ENCODE peak calls at places on chromosomes 4 and X, in seven cellular contexts. One of them, this sample, is unnamed.
A peak's percentile ranks its signal among the peaks of the same experiment; 100 is the strongest.

GRCh38 chr4:149113804-149114430 is 671.7 kb upstream of the NR3C2 start:
- DNase-seq in RPMI7951: peak; percentile 14
- DNase-seq in fibroblast of pulmonary artery: peak; percentile 58
- DNase-seq in hippocampal formation: no peak
- DNase-seq in K562: no peak
- DNase-seq in stimulated activated CD4-positive, alpha-beta T cell treated with anti-CD3 and anti-CD28 coated beads, Interleukin-1b, Interleukin-23, amount 100 ng/mL, for 1 hour: no peak
- DNase-seq in GM12865: no peak
- DNase-seq in this sample: no peak

GRCh38 chr4:37588150-37588549 is 98.0 kb downstream of the RELL1 start:
- DNase-seq in hippocampal formation: no peak
- DNase-seq in K562: no peak
- DNase-seq in GM12865: no peak
- DNase-seq in stimulated activated CD4-positive, alpha-beta T cell treated with anti-CD3 and anti-CD28 coated beads, Interleukin-1b, Interleukin-23, amount 100 ng/mL, for 1 hour: no peak
- DNase-seq in RPMI7951: no peak
- DNase-seq in fibroblast of pulmonary artery: no peak
- DNase-seq in this sample: no peak

GRCh38 chrX:13059269-13059668 is 14.8 kb upstream of the FAM9C start:
- DNase-seq in hippocampal formation: no peak
- DNase-seq in GM12865: no peak
- DNase-seq in RPMI7951: no peak
- DNase-seq in stimulated activated CD4-positive, alpha-beta T cell treated with anti-CD3 and anti-CD28 coated beads, Interleukin-1b, Interleukin-23, amount 100 ng/mL, for 1 hour: no peak
- DNase-seq in fibroblast of pulmonary artery: no peak
- DNase-seq in K562: no peak
- DNase-seq in this sample: no peak

GRCh38 chr4:40289366-40290188 is 45.6 kb upstream of the CHRNA9 start:
- DNase-seq in K562: no peak
- DNase-seq in hippocampal formation: no peak
- DNase-seq in GM12865: peak; percentile 49
- DNase-seq in fibroblast of pulmonary artery: no peak
- DNase-seq in RPMI7951: peak; percentile 74
- DNase-seq in stimulated activated CD4-positive, alpha-beta T cell treated with anti-CD3 and anti-CD28 coated beads, Interleukin-1b, Interleukin-23, amount 100 ng/mL, for 1 hour: no peak
- DNase-seq in this sample: no peak

GRCh38 chr4:71863457-71863856 is 79.6 kb upstream of the GC start:
- DNase-seq in hippocampal formation: no peak
- DNase-seq in K562: no peak
- DNase-seq in RPMI7951: no peak
- DNase-seq in stimulated activated CD4-positive, alpha-beta T cell treated with anti-CD3 and anti-CD28 coated beads, Interleukin-1b, Interleukin-23, amount 100 ng/mL, for 1 hour: no peak
- DNase-seq in fibroblast of pulmonary artery: no peak
- DNase-seq in GM12865: no peak
- DNase-seq in this sample: no peak

GRCh38 chrX:49172280-49172780 is 632 bp downstream of the PLP2 start:
- DNase-seq in K562: peak; percentile 53
- DNase-seq in fibroblast of pulmonary artery: peak; percentile 35
- DNase-seq in RPMI7951: peak; percentile 88
- DNase-seq in hippocampal formation: no peak
- DNase-seq in GM12865: peak; percentile 85
- DNase-seq in stimulated activated CD4-positive, alpha-beta T cell treated with anti-CD3 and anti-CD28 coated beads, Interleukin-1b, Interleukin-23, amount 100 ng/mL, for 1 hour: no peak
- DNase-seq in this sample: no peak

GRCh38 chrX:45667666-45668065 is 467.0 kb upstream of the DIPK2B start:
- DNase-seq in GM12865: no peak
- DNase-seq in hippocampal formation: no peak
- DNase-seq in fibroblast of pulmonary artery: peak; percentile 6
- DNase-seq in RPMI7951: peak; percentile 70
- DNase-seq in stimulated activated CD4-positive, alpha-beta T cell treated with anti-CD3 and anti-CD28 coated beads, Interleukin-1b, Interleukin-23, amount 100 ng/mL, for 1 hour: no peak
- DNase-seq in K562: no peak
- DNase-seq in this sample: no peak

GRCh38 chr4:176920694-176921093 is 128.0 kb upstream of the VEGFC start:
- DNase-seq in RPMI7951: peak; percentile 78
- DNase-seq in K562: no peak
- DNase-seq in GM12865: no peak
- DNase-seq in stimulated activated CD4-positive, alpha-beta T cell treated with anti-CD3 and anti-CD28 coated beads, Interleukin-1b, Interleukin-23, amount 100 ng/mL, for 1 hour: no peak
- DNase-seq in fibroblast of pulmonary artery: peak; percentile 58
- DNase-seq in hippocampal formation: no peak
- DNase-seq in this sample: no peak

GRCh38 chr4:164488114-164488513 is 265.8 kb upstream of the SMIM31 start:
- DNase-seq in K562: no peak
- DNase-seq in GM12865: no peak
- DNase-seq in fibroblast of pulmonary artery: no peak
- DNase-seq in RPMI7951: no peak
- DNase-seq in hippocampal formation: no peak
- DNase-seq in stimulated activated CD4-positive, alpha-beta T cell treated with anti-CD3 and anti-CD28 coated beads, Interleukin-1b, Interleukin-23, amount 100 ng/mL, for 1 hour: no peak
- DNase-seq in this sample: no peak